ENCODE peak calls at places on chromosomes 3 and 15, in four cellular contexts. T, U, V and Q are unnamed samples.

GRCh38 chr3:43095370-43095769 is 10.5 kb downstream of the POMGNT2 start:
- DNase-seq in T (no peak), U (no peak), V (no peak), Q (no peak)

GRCh38 chr15:45333550-45333949 is 44.8 kb downstream of the GATM start:
- DNase-seq in T (peak; percentile 53), U (no peak), V (no peak), Q (peak; percentile 59)

GRCh38 chr3:194637066-194637465 is 3.8 kb upstream of the TMEM44 start:
- DNase-seq in T (no peak), U (no peak), V (no peak), Q (no peak)

GRCh38 chr15:23797747-23798157 is 110.6 kb upstream of the NDN start:
- DNase-seq in T (no peak), U (no peak), V (no peak), Q (no peak)

GRCh38 chr3:14540821-14541385 is 761 bp upstream of the GRIP2 start:
- DNase-seq in T (no peak), U (no peak), V (no peak), Q (no peak)

GRCh38 chr3:128987701-128988100 is 6.2 kb downstream of the CFAP92 start:
- DNase-seq in T (no peak), U (no peak), V (no peak), Q (no peak)

GRCh38 chr3:9346141-9346540 is 16.7 kb upstream of the THUMPD3 start:
- DNase-seq in T (no peak), U (no peak), V (no peak), Q (no peak)

GRCh38 chr15:66169023-66169422 is 84.5 kb downstream of the MEGF11 start:
- DNase-seq in T (no peak), U (no peak), V (no peak), Q (no peak)

GRCh38 chr3:170423001-170423615 is 4.4 kb downstream of the CLDN11 start:
- DNase-seq in T (no peak), U (no peak), V (no peak), Q (no peak)

GRCh38 chr3:129106320-129106719 is 15.3 kb downstream of the RAB43 start:
- DNase-seq in T (no peak), U (no peak), V (no peak), Q (no peak)

GRCh38 chr15:87368511-87368910 is 888.0 kb downstream of the NTRK3 start:
- DNase-seq in T (no peak), U (no peak), V (no peak), Q (no peak)

GRCh38 chr3:23808525-23808924 is 2.8 kb downstream of the UBE2E1 start:
- DNase-seq in T (no peak), U (peak; percentile 83), V (no peak), Q (no peak)

GRCh38 chr15:52423852-52424251 is 104.8 kb downstream of the MYO5A start:
- DNase-seq in T (no peak), U (no peak), V (no peak), Q (no peak)

GRCh38 chr15:72358532-72359180 is 17.2 kb downstream of the HEXA start:
- DNase-seq in T (peak; percentile 83), U (peak; percentile 20), V (no peak), Q (peak; percentile 35)

GRCh38 chr15:63521405-63522142 is 17.2 kb downstream of the USP3 start:
- DNase-seq in T (no peak), U (no peak), V (no peak), Q (no peak)

GRCh38 chr15:25848325-25848724 is 14.8 kb downstream of the ATP10A start:
- DNase-seq in T (no peak), U (no peak), V (no peak), Q (no peak)

GRCh38 chr15:49301562-49301961 is 121.5 kb upstream of the FGF7 start:
- DNase-seq in T (no peak), U (peak; percentile 21), V (no peak), Q (no peak)

GRCh38 chr3:8869613-8870012 is 93.7 kb downstream of the RAD18 start:
- DNase-seq in T (peak; percentile 77), U (no peak), V (peak; percentile 80), Q (no peak)

GRCh38 chr3:187586226-187586625 is 84.0 kb downstream of the SST start:
- DNase-seq in T (no peak), U (no peak), V (no peak), Q (no peak)

GRCh38 chr3:31793040-31793439 is 188.0 kb downstream of the OSBPL10 start:
- DNase-seq in T (no peak), U (no peak), V (no peak), Q (peak; percentile 34)

GRCh38 chr3:194344012-194344411 is 7.1 kb downstream of the CPN2 start:
- DNase-seq in T (peak; percentile 30), U (peak; percentile 84), V (peak; percentile 28), Q (peak; percentile 91)

GRCh38 chr3:25437953-25438352 is 9.9 kb downstream of the RARB start:
- DNase-seq in T (no peak), U (no peak), V (no peak), Q (no peak)

DNA sequence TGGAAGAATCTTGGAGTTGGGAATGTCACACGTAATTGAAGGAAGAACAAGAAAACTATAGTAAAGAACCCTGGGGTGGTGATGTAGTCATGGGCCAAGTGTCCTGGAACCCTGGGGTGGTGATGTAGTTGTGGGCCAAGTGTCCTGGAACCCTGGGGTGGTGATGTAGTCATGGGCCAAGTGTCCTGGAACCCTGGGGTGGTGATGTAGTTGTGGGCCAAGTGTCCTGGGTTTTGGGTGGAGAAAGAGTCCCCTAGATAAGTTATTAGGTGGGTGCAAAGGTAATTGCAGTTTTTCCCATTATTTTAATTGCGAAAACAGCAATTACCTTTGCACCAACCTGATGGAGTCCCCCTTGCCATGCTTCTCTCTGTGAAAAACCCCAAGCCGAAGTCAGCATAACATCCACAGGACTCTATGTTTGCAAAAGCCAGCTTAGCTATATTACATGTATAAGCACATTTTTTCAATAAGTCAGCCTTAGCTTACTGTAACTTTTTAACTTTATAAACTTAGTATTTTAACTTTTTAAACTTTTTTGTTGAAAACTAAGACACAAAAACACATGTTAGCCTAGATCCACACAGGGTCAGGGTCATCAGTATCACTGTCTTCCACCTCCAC is 21.5 kb upstream of the MUC20 start:
- DNase-seq in T (no peak), U (no peak), V (no peak), Q (no peak)
- TF ChIP-seq ELF1 in T (no peak), U (no peak), V (no peak), Q (no peak)

DNA sequence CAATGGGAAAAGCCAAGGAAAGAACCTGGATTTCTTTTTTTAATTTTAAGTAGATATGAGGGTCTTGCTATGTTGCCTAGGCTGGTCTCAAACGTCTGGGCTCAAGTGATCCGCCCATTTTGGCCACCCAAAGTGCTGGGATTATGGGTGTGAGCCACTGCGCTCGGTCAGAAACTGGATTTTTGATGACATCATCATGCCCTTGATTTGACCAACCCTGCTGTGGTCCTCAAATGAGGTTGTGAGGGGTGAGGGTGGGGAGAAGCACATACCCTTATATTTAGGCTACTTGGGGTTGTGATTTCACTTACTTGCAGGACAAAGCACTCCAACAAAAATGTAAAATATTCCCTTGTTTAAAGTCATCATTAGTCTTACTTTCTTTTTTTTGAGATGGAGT is 70.4 kb downstream of the C3orf38 start:
- DNase-seq in T (no peak), U (no peak), V (no peak), Q (no peak)
- H3K4me1 ChIP-seq in T (no peaks in the 10 kb centered on the region), U (no peaks in the 10 kb centered on the region), V (no peaks in the 10 kb centered on the region), Q (peaks cover 4% of the 10 kb centered on the region)

GRCh38 chr15:77966540-77967290 is 110.8 kb downstream of the TBC1D2B start:
- DNase-seq in T (peak; percentile 32), U (peak; percentile 49), V (peak; percentile 38), Q (peak; percentile 78)
- TF ChIP-seq ELF1 in T (no peak), U (no peak), V (no peak), Q (no peak)

GRCh38 chr3:84109911-84110310 is 848.9 kb upstream of the CADM2 start:
- DNase-seq in T (no peak), U (no peak), V (no peak), Q (no peak)
- H3K4me1 ChIP-seq in T (no peaks in the 10 kb centered on the region), U (no peaks in the 10 kb centered on the region), V (no peaks in the 10 kb centered on the region), Q (no peaks in the 10 kb centered on the region)

GRCh38 chr15:36612063-36612788 is 32.8 kb downstream of the CDIN1 start:
- DNase-seq in T (no peak), U (no peak), V (peak; percentile 34), Q (no peak)
- TF ChIP-seq ELF1 in T (no peak), U (no peak), V (no peak), Q (no peak)

GRCh38 chr3:120143676-120144075 is 49.4 kb upstream of the GSK3B start:
- DNase-seq in T (no peak), U (no peak), V (no peak), Q (no peak)

GRCh38 chr3:120145498-120146285 is 51.4 kb upstream of the GSK3B start:
- DNase-seq in T (no peak), U (no peak), V (peak; percentile 55), Q (no peak)

GRCh38 chr3:120148187-120148954 is 54.1 kb upstream of the GSK3B start:
- DNase-seq in T (no peak), U (no peak), V (no peak), Q (no peak)

GRCh38 chr3:120144267-120144666 is 50.0 kb upstream of the GSK3B start:
- DNase-seq in T (peak; percentile 39), U (no peak), V (no peak), Q (no peak)

DNA sequence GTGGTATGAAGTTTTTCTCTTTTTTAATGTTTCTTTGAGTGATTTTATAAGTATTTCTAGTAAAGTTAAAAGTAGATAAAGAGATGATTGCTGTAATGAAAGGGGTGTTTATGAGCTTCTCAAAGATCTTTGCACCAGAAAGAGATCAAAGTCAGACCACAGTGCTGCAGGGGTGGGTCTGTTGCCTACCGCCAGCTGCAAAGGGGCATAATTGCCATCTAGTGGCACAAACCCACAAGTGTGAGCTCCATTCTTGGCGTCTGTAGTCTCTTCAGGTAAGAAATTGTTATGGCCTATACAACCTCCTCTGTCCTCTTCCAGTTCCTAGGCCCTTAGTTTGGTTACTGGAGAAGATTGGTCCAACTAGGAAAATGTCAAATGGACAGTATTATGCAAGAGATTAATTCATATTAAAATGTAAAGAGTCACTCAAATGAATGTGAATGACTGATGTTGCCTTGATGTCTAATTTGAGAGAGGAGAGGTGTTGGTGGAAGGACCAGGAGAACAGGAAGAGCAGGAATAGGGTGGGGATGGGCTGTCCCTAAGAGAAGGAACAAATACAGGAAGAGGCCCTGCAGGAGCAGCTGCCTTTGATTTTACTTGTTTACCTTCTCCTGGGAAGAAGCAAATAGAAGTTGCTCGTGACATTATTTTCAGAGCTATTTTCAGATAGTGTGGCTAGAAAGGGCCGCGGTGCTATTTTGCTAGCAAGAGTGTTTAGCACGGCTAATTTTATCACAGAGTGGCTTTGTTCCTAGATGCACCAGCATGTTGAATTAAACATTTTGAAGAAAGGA is 53.0 kb upstream of the GSK3B start:
- DNase-seq in T (peak; percentile 39), U (no peak), V (no peak), Q (no peak)
- H3K4me1 ChIP-seq in T (peaks cover 72% of the 10 kb centered on the region), U (no peaks in the 10 kb centered on the region), V (peaks cover 42% of the 10 kb centered on the region), Q (peaks cover 4% of the 10 kb centered on the region)

GRCh38 chr3:109224333-109224732 is 87.8 kb downstream of the C3orf85 start:
- DNase-seq in T (peak; percentile 12), U (peak; percentile 3), V (peak; percentile 6), Q (no peak)
- TF ChIP-seq ELF1 in T (no peak), U (no peak), V (no peak), Q (no peak)

GRCh38 chr3:37171144-37171543 is 3.2 kb downstream of the LRRFIP2 start:
- DNase-seq in T (no peak), U (no peak), V (no peak), Q (no peak)

GRCh38 chr3:37168896-37169295 is 5.5 kb downstream of the LRRFIP2 start:
- DNase-seq in T (no peak), U (no peak), V (no peak), Q (no peak)

GRCh38 chr3:37170097-37170496 is 4.3 kb downstream of the LRRFIP2 start:
- DNase-seq in T (peak; percentile 6), U (no peak), V (no peak), Q (no peak)

GRCh38 chr3:37173806-37174205 is 576 bp downstream of the LRRFIP2 start:
- DNase-seq in T (no peak), U (no peak), V (no peak), Q (no peak)

GRCh38 chr3:37170513-37170912 is 3.9 kb downstream of the LRRFIP2 start:
- DNase-seq in T (no peak), U (no peak), V (no peak), Q (no peak)
- H3K4me1 ChIP-seq in T (peaks cover 45% of the 10 kb centered on the region), U (no peaks in the 10 kb centered on the region), V (peaks cover 12% of the 10 kb centered on the region), Q (peaks cover 9% of the 10 kb centered on the region)